ENCODE peak calls at places on chromosomes 7 and 10, in six cellular contexts. One of them, this sample, is unnamed.

GRCh38 chr7:27802977-27803376 is 63.0 kb downstream of the TAX1BP1 start:
- DNase-seq in GM12878: no peak
- DNase-seq in IMR-90: no peak
- DNase-seq in SK-N-SH: no peak
- DNase-seq in HepG2: peak
- DNase-seq in K562: no peak
- DNase-seq in this sample: no peak

GRCh38 chr7:83835424-83835823 is 186.5 kb upstream of the SEMA3E start:
- DNase-seq in GM12878: no peak
- DNase-seq in IMR-90: no peak
- DNase-seq in SK-N-SH: no peak
- DNase-seq in HepG2: no peak
- DNase-seq in K562: no peak
- DNase-seq in this sample: no peak

GRCh38 chr10:3769511-3769910 is 15.5 kb downstream of the KLF6 start:
- DNase-seq in GM12878: no peak
- DNase-seq in IMR-90: no peak
- DNase-seq in SK-N-SH: no peak
- DNase-seq in HepG2: no peak
- DNase-seq in K562: no peak
- DNase-seq in this sample: no peak

GRCh38 chr10:106999118-106999707 is 165.3 kb downstream of the SORCS1 start:
- DNase-seq in GM12878: no peak
- DNase-seq in IMR-90: no peak
- DNase-seq in SK-N-SH: peak
- DNase-seq in HepG2: no peak
- DNase-seq in K562: no peak
- DNase-seq in this sample: no peak

GRCh38 chr10:18214692-18215563 is 74.7 kb downstream of the CACNB2 start:
- DNase-seq in GM12878: no peak
- DNase-seq in IMR-90: peak
- DNase-seq in SK-N-SH: peak
- DNase-seq in HepG2: peak
- DNase-seq in K562: peak
- DNase-seq in this sample: peak

GRCh38 chr10:86315543-86315942 is 51.1 kb downstream of the GRID1 start:
- DNase-seq in GM12878: no peak
- DNase-seq in IMR-90: no peak
- DNase-seq in SK-N-SH: no peak
- DNase-seq in HepG2: no peak
- DNase-seq in K562: no peak
- DNase-seq in this sample: no peak

GRCh38 chr7:85103352-85103751 is 83.5 kb downstream of the SEMA3D start:
- DNase-seq in GM12878: no peak
- DNase-seq in IMR-90: no peak
- DNase-seq in SK-N-SH: no peak
- DNase-seq in HepG2: no peak
- DNase-seq in K562: no peak
- DNase-seq in this sample: no peak

GRCh38 chr7:29606287-29606721 is 42.7 kb downstream of the PRR15 start:
- DNase-seq in GM12878: no peak
- DNase-seq in IMR-90: no peak
- DNase-seq in SK-N-SH: peak
- DNase-seq in HepG2: peak
- DNase-seq in K562: peak
- DNase-seq in this sample: peak

GRCh38 chr10:88115968-88116367 is 252.5 kb downstream of the PTEN start:
- DNase-seq in GM12878: no peak
- DNase-seq in IMR-90: peak
- DNase-seq in SK-N-SH: no peak
- DNase-seq in HepG2: no peak
- DNase-seq in K562: no peak
- DNase-seq in this sample: no peak

GRCh38 chr10:86803156-86803555 is 46.7 kb downstream of the BMPR1A start:
- DNase-seq in GM12878: no peak
- DNase-seq in IMR-90: no peak
- DNase-seq in SK-N-SH: no peak
- DNase-seq in HepG2: no peak
- DNase-seq in K562: no peak
- DNase-seq in this sample: no peak

GRCh38 chr7:105306160-105306784 is 82.4 kb downstream of the SRPK2 start:
- DNase-seq in GM12878: no peak
- DNase-seq in IMR-90: no peak
- DNase-seq in SK-N-SH: no peak
- DNase-seq in HepG2: no peak
- DNase-seq in K562: no peak
- DNase-seq in this sample: no peak

GRCh38 chr7:23021581-23021980 is 7.7 kb upstream of the HYCC1 start:
- DNase-seq in GM12878: no peak
- DNase-seq in IMR-90: no peak
- DNase-seq in SK-N-SH: no peak
- DNase-seq in HepG2: no peak
- DNase-seq in K562: no peak
- DNase-seq in this sample: no peak

GRCh38 chr7:23018747-23019146 is 4.8 kb upstream of the HYCC1 start:
- DNase-seq in GM12878: no peak
- DNase-seq in IMR-90: peak
- DNase-seq in SK-N-SH: no peak
- DNase-seq in HepG2: no peak
- DNase-seq in K562: no peak
- DNase-seq in this sample: no peak

GRCh38 chr7:23022831-23023230 is 8.9 kb upstream of the HYCC1 start:
- DNase-seq in GM12878: no peak
- DNase-seq in IMR-90: no peak
- DNase-seq in SK-N-SH: no peak
- DNase-seq in HepG2: no peak
- DNase-seq in K562: no peak
- DNase-seq in this sample: no peak

GRCh38 chr7:23022258-23022745 is 8.4 kb upstream of the HYCC1 start:
- DNase-seq in GM12878: no peak
- DNase-seq in IMR-90: peak
- DNase-seq in SK-N-SH: no peak
- DNase-seq in HepG2: no peak
- DNase-seq in K562: peak
- DNase-seq in this sample: no peak

GRCh38 chr7:23020742-23021401 is 6.9 kb upstream of the HYCC1 start:
- DNase-seq in GM12878: no peak
- DNase-seq in IMR-90: peak
- DNase-seq in SK-N-SH: no peak
- DNase-seq in HepG2: no peak
- DNase-seq in K562: no peak
- DNase-seq in this sample: no peak
- TF ChIP-seq SMC3 in GM12878: no peak
- TF ChIP-seq SMC3 in IMR-90: no peak
- TF ChIP-seq SMC3 in SK-N-SH: no peak
- TF ChIP-seq SMC3 in HepG2: no peak
- TF ChIP-seq SMC3 in K562: no peak
- TF ChIP-seq SMC3 in this sample: no peak

DNA sequence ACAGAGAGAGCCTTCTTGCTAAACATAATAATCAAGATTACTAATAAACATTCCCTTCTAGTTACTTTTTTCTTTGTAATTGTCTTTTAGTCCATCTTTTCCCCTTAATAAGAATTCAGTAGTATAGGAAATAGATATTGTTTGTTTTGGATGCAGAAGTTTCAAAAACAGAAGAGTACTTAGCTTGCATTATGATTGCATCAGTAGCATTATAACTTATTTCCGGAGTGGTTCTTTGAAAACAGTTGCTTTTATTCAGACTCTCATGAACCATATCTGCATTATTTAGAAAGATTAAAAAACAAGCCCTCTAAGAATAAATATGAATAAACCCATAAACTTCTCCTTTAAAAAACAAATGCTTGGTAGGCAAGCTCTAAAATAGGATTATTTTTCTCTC is 34.0 kb upstream of the DKK1 start:
- DNase-seq in GM12878: no peak
- DNase-seq in IMR-90: no peak
- DNase-seq in SK-N-SH: no peak
- DNase-seq in HepG2: no peak
- DNase-seq in K562: no peak
- DNase-seq in this sample: no peak
- TF ChIP-seq SMC3 in GM12878: no peak
- TF ChIP-seq SMC3 in IMR-90: no peak
- TF ChIP-seq SMC3 in SK-N-SH: no peak
- TF ChIP-seq SMC3 in HepG2: no peak
- TF ChIP-seq SMC3 in K562: no peak
- TF ChIP-seq SMC3 in this sample: no peak

DNA sequence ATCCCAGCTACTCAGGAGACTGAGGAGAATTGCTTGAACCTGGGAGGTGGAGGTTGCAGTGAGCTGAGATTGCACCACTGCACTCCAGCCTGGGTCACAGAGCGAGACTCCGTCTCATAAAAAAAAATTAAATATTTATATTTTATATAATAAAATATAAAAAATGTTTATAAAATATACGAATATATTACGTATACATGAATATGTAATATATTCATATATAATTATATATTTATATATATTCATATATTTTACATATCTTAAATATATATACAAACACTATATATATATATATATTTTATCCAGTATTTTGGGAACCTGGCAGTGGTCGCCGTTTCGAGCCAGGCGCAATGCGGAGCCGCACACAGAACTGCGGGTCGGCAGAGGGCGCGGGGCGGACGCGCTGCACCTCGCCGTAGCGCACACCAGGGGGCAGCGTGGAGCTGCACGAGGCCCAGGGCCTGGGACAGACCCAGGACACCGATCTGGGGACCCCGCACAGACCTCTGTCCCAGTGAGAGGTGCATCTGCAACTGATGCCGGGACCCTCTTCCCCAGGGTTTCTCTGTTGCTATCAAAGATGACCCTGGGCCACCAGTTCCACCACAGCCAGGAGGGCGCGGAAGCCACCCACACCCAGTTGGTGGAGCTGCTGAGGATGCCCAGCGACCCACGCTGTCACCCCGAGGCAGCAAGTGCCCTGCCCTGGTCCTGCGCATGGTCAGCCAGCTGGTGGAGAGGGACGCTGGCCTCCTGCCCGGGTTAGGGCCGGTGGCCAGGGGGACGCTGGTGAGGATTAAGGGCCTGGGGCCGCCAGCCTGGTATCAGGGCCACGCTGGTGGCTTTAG is 22.7 kb downstream of the AP5Z1 start:
- DNase-seq in GM12878: no peak
- DNase-seq in IMR-90: peak
- DNase-seq in SK-N-SH: peak
- DNase-seq in HepG2: peak
- DNase-seq in K562: peak
- DNase-seq in this sample: peak
- TF ChIP-seq SMC3 in GM12878: peak
- TF ChIP-seq SMC3 in IMR-90: peak
- TF ChIP-seq SMC3 in SK-N-SH: peak
- TF ChIP-seq SMC3 in HepG2: no peak
- TF ChIP-seq SMC3 in K562: peak
- TF ChIP-seq SMC3 in this sample: peak

DNA sequence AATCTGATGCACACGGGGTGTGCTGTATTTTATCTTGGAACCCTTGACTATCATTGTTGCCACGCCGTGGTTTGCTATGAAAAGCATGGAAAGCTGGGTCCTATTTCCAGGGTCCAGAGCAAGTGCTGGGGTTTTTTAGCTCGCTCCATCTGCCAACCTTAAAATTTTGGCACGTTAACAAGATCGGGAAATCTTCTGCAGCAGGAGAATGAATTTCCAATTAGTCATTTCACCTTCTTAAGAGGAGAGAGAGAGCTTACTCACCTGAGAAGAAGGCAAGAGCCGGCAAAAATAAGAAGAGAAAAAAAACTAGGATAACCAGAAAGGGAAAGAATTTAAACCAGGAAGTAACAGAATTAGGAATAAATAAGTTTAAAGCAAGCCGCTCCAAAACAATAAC is 223.6 kb upstream of the CELF2 start:
- DNase-seq in GM12878: no peak
- DNase-seq in IMR-90: no peak
- DNase-seq in SK-N-SH: no peak
- DNase-seq in HepG2: no peak
- DNase-seq in K562: no peak
- DNase-seq in this sample: no peak
- TF ChIP-seq SMC3 in GM12878: no peak
- TF ChIP-seq SMC3 in IMR-90: no peak
- TF ChIP-seq SMC3 in SK-N-SH: no peak
- TF ChIP-seq SMC3 in HepG2: no peak
- TF ChIP-seq SMC3 in K562: no peak
- TF ChIP-seq SMC3 in this sample: no peak

GRCh38 chr10:52343439-52343838 is 29.4 kb downstream of the DKK1 start:
- DNase-seq in GM12878: no peak
- DNase-seq in IMR-90: no peak
- DNase-seq in SK-N-SH: no peak
- DNase-seq in HepG2: no peak
- DNase-seq in K562: no peak
- DNase-seq in this sample: no peak
- TF ChIP-seq SMC3 in GM12878: no peak
- TF ChIP-seq SMC3 in IMR-90: no peak
- TF ChIP-seq SMC3 in SK-N-SH: no peak
- TF ChIP-seq SMC3 in HepG2: no peak
- TF ChIP-seq SMC3 in K562: no peak
- TF ChIP-seq SMC3 in this sample: no peak